ENCODE peak calls at places on chromosomes 6 and 20, in eight cellular contexts. X is HCT116, H is spleen, F is stomach, A is breast epithelium, K is transverse colon, Y is vagina, Q is K562. S is an unnamed sample.

GRCh38 chr6:142566628-142567396 is 265.0 kb downstream of the ADGRG6 start:
- DNase-seq in X (peak), H (no peak), F (peak), A (no peak), K (peak), Y (no peak), Q (peak), S (peak)

GRCh38 chr6:16370943-16371342 is 132.6 kb downstream of the GMPR start:
- DNase-seq in X (no peak), H (no peak), F (no peak), A (no peak), K (no peak), Y (no peak), Q (no peak), S (no peak)

GRCh38 chr20:7094438-7094997 is 327.0 kb downstream of the BMP2 start:
- DNase-seq in X (peak), H (no peak), F (no peak), A (no peak), K (peak), Y (no peak), Q (peak), S (no peak)

GRCh38 chr20:35871311-35871771 is 83.0 kb downstream of the SCAND1 start:
- DNase-seq in X (no peak), H (no peak), F (peak), A (no peak), K (peak), Y (no peak), Q (no peak), S (peak)

GRCh38 chr6:133547136-133547535 is 306.0 kb downstream of the EYA4 start:
- DNase-seq in X (no peak), H (no peak), F (no peak), A (no peak), K (no peak), Y (no peak), Q (no peak), S (no peak)

GRCh38 chr6:94622784-94623183 is 954.6 kb upstream of the MANEA start:
- DNase-seq in X (no peak), H (no peak), F (no peak), A (no peak), K (no peak), Y (no peak), Q (no peak), S (no peak)

GRCh38 chr6:27617046-27617687 is 144.3 kb upstream of the ZNF184 start:
- DNase-seq in X (no peak), H (no peak), F (no peak), A (no peak), K (no peak), Y (no peak), Q (peak), S (no peak)

GRCh38 chr6:68975064-68975463 is 340.0 kb downstream of the ADGRB3 start:
- DNase-seq in X (no peak), H (no peak), F (no peak), A (no peak), K (no peak), Y (no peak), Q (peak), S (no peak)

GRCh38 chr6:159378361-159378760 is 209.2 kb downstream of the FNDC1 start:
- DNase-seq in X (no peak), H (no peak), F (no peak), A (no peak), K (no peak), Y (no peak), Q (no peak), S (no peak)

GRCh38 chr20:1232538-1233111 is 6.8 kb downstream of the RAD21L1 start:
- DNase-seq in X (no peak), H (no peak), F (no peak), A (no peak), K (no peak), Y (no peak), Q (no peak), S (no peak)

GRCh38 chr20:56865055-56865454 is 235.9 kb downstream of the TFAP2C start:
- DNase-seq in X (no peak), H (no peak), F (no peak), A (no peak), K (peak), Y (no peak), Q (no peak), S (peak)

GRCh38 chr6:81767163-81768000 is 14.9 kb upstream of the TENT5A start:
- DNase-seq in X (no peak), H (no peak), F (no peak), A (no peak), K (peak), Y (no peak), Q (no peak), S (no peak)

GRCh38 chr20:46400253-46400652 is 6.2 kb downstream of the ELMO2 start:
- DNase-seq in X (no peak), H (no peak), F (no peak), A (no peak), K (no peak), Y (no peak), Q (no peak), S (no peak)

GRCh38 chr6:52423971-52424381 is 3.8 kb downstream of the EFHC1 start:
- DNase-seq in X (no peak), H (no peak), F (no peak), A (no peak), K (no peak), Y (no peak), Q (no peak), S (no peak)

GRCh38 chr6:150883521-150883920 is 18.0 kb downstream of the MTHFD1L start:
- DNase-seq in X (no peak), H (no peak), F (no peak), A (no peak), K (no peak), Y (no peak), Q (no peak), S (no peak)

GRCh38 chr20:38745757-38746156 is 2.5 kb upstream of the ACTR5 start:
- DNase-seq in X (peak), H (no peak), F (no peak), A (no peak), K (no peak), Y (no peak), Q (no peak), S (no peak)

GRCh38 chr6:157716553-157716952 is 106.5 kb upstream of the SNX9 start:
- DNase-seq in X (no peak), H (no peak), F (no peak), A (no peak), K (no peak), Y (no peak), Q (no peak), S (no peak)

GRCh38 chr6:146856296-146856695 is 257.5 kb downstream of the ADGB start:
- DNase-seq in X (no peak), H (no peak), F (no peak), A (no peak), K (no peak), Y (no peak), Q (no peak), S (no peak)

GRCh38 chr20:51331466-51331865 is 211.1 kb downstream of the NFATC2 start:
- DNase-seq in X (no peak), H (peak), F (no peak), A (no peak), K (no peak), Y (no peak), Q (no peak), S (no peak)

GRCh38 chr6:110198561-110198960 is 18.3 kb downstream of the CDC40 start:
- DNase-seq in X (no peak), H (no peak), F (no peak), A (no peak), K (no peak), Y (no peak), Q (no peak), S (no peak)

GRCh38 chr6:154169193-154169847 is 130.3 kb downstream of the OPRM1 start:
- DNase-seq in X (no peak), H (no peak), F (no peak), A (no peak), K (no peak), Y (no peak), Q (no peak), S (no peak)

GRCh38 chr6:53429401-53429800 is 80.7 kb upstream of the ELOVL5 start:
- DNase-seq in X (no peak), H (no peak), F (no peak), A (no peak), K (no peak), Y (no peak), Q (no peak), S (no peak)

GRCh38 chr6:136790411-136791295 is 1.6 kb downstream of the MAP3K5 start:
- DNase-seq in X (no peak), H (no peak), F (no peak), A (no peak), K (no peak), Y (no peak), Q (no peak), S (no peak)

GRCh38 chr6:75437451-75438185 is 56.0 kb downstream of the FILIP1 start:
- DNase-seq in X (no peak), H (no peak), F (no peak), A (no peak), K (no peak), Y (no peak), Q (no peak), S (no peak)
- TF ChIP-seq POLR2AphosphoS5 in X (no peak), H (no peak), F (peak), A (no peak), K (no peak), Y (no peak), Q (no peak), S (no peak)

GRCh38 chr6:43788305-43788704 is 18.3 kb downstream of the VEGFA start:
- DNase-seq in X (no peak), H (no peak), F (no peak), A (no peak), K (no peak), Y (no peak), Q (no peak), S (no peak)
- TF ChIP-seq POLR2A in X (no peak), H (no peak), F (no peak), A (no peak), K (no peak), Y (no peak), Q (no peak), S (no peak)

DNA sequence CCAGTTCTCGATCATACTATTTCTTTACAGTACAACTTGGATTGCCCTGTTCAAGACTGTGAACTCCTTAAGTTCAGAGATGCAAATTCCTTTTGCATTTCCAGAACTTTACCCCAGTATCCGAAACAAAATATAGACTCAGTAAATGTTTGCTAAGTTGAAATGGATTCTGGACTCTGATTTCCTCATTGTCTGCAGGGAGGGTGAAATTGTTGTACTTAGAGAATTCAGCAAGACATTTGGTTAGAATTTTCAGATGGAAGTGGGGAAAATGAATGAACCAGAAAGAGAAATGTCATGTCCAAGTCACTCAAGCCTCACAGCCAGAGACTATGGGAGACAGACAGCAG is 14.0 kb downstream of the NEDD9 start:
- DNase-seq in X (no peak), H (no peak), F (no peak), A (no peak), K (no peak), Y (no peak), Q (no peak), S (no peak)
- H3K4me3 ChIP-seq in X (no peak), H (no peak), F (no peak), A (no peak), K (no peak), Y (no peak), Q (no peak), S (no peak)

GRCh38 chr20:58636983-58637421 is 14.1 kb upstream of the STX16 start:
- DNase-seq in X (no peak), H (no peak), F (no peak), A (no peak), K (no peak), Y (no peak), Q (no peak), S (no peak)

GRCh38 chr20:58640446-58640845 is 10.6 kb upstream of the STX16 start:
- DNase-seq in X (no peak), H (no peak), F (no peak), A (no peak), K (no peak), Y (no peak), Q (peak), S (no peak)

GRCh38 chr20:58639182-58640146 is 11.6 kb upstream of the STX16 start:
- DNase-seq in X (no peak), H (no peak), F (no peak), A (no peak), K (no peak), Y (no peak), Q (no peak), S (no peak)

GRCh38 chr20:58637466-58638198 is 13.5 kb upstream of the STX16 start:
- DNase-seq in X (no peak), H (peak), F (no peak), A (no peak), K (no peak), Y (no peak), Q (no peak), S (no peak)

DNA sequence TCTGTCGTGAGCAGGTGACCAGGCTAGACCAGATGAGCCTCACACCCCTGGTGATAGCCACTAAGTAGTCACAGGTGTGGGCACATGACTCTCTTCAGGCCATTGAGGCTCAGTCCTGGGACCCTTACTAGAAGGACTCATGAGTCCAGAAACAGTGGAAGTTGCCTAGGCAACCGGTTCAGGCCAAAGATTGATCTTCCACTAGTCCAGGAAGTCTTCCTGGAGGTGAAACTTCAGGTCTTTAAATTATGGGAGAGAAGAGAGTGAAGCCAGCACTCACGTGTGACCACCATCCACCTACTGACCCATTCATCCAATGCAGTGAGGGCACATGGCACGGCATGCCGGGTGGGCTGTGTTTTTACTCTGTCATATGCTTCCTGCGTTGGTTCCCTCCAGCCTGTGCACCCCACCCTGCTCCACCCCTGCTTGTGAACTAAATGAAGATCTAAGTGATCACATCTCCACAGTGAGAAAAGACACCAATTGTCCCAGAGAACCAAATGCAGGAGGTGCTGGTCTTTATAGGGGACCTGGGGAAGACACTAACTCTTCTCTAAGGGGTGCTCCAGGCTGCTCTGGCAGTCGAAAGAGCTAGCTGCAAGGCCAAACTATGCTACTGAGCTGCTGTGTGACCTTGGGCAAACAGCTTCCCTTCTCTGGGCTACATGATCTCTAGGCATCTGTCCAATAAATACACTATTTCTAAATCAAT is 12.5 kb upstream of the STX16 start:
- DNase-seq in X (no peak), H (peak), F (no peak), A (no peak), K (no peak), Y (no peak), Q (no peak), S (no peak)
- TF ChIP-seq POLR2AphosphoS5 in X (no peak), H (no peak), F (no peak), A (no peak), K (no peak), Y (no peak), Q (no peak), S (no peak)

DNA sequence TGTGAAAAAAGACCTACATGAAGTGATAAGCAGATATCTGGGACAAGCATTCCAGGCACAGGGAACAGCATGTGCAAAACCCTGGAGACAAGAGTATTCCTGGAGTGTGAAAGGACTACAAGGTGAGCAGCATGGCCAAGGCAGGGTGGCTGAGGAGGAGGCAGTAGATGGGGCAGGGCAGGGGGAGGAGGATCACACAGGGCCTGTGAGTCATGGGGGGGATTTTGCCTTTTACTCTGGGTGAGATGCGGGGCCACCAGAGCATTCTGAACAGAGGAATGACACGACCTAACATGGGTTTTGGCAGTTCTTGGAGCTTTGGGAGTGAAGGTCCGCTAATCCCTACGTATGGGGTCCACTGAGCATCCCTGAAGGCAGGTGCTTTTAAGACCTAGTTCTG is 69.8 kb upstream of the CCN6 start:
- DNase-seq in X (no peak), H (no peak), F (no peak), A (no peak), K (no peak), Y (no peak), Q (no peak), S (no peak)
- TF ChIP-seq POLR2A in X (no peak), H (no peak), F (no peak), A (no peak), K (no peak), Y (no peak), Q (no peak), S (no peak)

GRCh38 chr6:38853236-38853635 is 138.1 kb downstream of the DNAH8 start:
- DNase-seq in X (no peak), H (no peak), F (no peak), A (no peak), K (no peak), Y (no peak), Q (no peak), S (no peak)

GRCh38 chr6:38852215-38852614 is 137.1 kb downstream of the DNAH8 start:
- DNase-seq in X (no peak), H (no peak), F (no peak), A (no peak), K (no peak), Y (no peak), Q (peak), S (no peak)

GRCh38 chr6:38860041-38860440 is 144.9 kb downstream of the DNAH8 start:
- DNase-seq in X (no peak), H (no peak), F (no peak), A (no peak), K (no peak), Y (no peak), Q (no peak), S (no peak)

GRCh38 chr6:38857815-38858214 is 142.7 kb downstream of the DNAH8 start:
- DNase-seq in X (no peak), H (no peak), F (no peak), A (no peak), K (no peak), Y (no peak), Q (no peak), S (no peak)

DNA sequence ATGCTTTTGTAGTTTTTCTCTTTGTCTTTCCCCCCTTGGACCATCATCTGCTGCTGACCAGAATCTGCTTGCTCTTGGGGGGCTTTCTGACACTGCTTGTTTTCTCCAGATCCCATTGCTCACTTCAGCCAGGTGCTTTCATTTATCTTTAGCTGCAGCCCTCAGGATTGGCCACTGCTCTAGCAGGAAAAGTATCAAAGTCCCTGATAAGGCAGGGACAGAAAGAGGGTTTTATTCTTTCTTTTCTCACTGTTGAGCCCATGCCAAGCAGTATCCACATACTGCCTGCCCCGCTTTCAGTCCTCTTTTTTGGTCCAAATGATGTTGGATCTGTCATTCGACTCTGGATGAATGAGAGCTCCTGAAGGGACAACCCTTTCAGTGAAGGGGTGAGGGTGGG is 141.4 kb downstream of the DNAH8 start:
- DNase-seq in X (no peak), H (no peak), F (no peak), A (no peak), K (no peak), Y (no peak), Q (no peak), S (no peak)
- H3K4me3 ChIP-seq in X (no peak), H (no peak), F (no peak), A (no peak), K (no peak), Y (no peak), Q (no peak), S (no peak)

DNA sequence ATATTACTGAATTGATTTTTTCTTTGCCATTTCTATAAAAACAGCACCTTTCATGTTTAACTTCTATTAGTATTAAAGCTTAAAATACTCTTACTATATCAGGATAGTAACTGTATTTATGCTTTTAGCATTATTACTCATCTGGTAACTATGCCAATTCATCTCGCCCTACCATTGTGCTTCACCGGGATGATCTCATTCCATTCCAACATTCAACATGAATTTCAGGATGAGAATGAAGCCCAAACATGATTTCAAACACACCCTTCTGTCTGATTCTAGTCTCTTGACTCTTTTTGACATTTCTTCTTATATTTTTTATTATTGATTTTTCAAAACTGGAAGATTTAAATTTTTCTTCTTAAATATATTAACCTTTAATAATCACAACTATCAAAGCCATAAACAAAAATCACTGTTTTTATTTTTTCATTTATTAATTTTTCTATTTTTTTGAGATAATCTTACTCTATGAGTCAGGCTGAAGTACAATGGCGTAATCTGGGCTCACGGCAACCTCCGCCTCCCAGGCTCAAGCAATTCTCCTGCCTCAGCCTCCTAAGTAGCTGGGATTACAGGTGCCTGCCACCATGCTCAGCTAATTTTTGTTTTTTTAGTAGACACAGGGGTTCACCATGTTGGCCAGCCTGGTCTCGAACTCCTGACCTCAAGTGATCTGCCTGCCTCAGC is 46.7 kb downstream of the GJA1 start:
- DNase-seq in X (peak), H (no peak), F (no peak), A (no peak), K (no peak), Y (no peak), Q (no peak), S (no peak)
- TF ChIP-seq POLR2AphosphoS5 in X (no peak), H (no peak), F (no peak), A (no peak), K (no peak), Y (no peak), Q (no peak), S (no peak)

GRCh38 chr6:129614464-129614863 is 95.5 kb downstream of the ARHGAP18 start:
- DNase-seq in X (no peak), H (no peak), F (no peak), A (no peak), K (no peak), Y (no peak), Q (no peak), S (no peak)
- TF ChIP-seq POLR2A in X (no peak), H (no peak), F (no peak), A (no peak), K (no peak), Y (no peak), Q (no peak), S (no peak)

GRCh38 chr20:9838378-9839295 is at the start of gene PAK5:
- DNase-seq in X (peak), H (peak), F (peak), A (no peak), K (no peak), Y (no peak), Q (no peak), S (peak)
- H3K4me3 ChIP-seq in X (no peak), H (peak), F (peak), A (peak), K (peak), Y (peak), Q (no peak), S (peak)

S was measured in prostate gland.